ENCODE peak calls at places on chromosomes 2 and 18, in four cellular contexts. One of them, this sample, is unnamed.

GRCh38 chr2:168097431-168097830 is 150.0 kb downstream of the STK39 start:
- DNase-seq in endothelial cell of umbilical vein: no peak
- DNase-seq in astrocyte: no peak
- DNase-seq in mammary epithelial cell: peak; percentile 97
- DNase-seq in this sample: no peak

GRCh38 chr18:21257383-21257782 is 15.4 kb downstream of the GREB1L start:
- DNase-seq in astrocyte: peak; percentile 76
- DNase-seq in mammary epithelial cell: no peak
- DNase-seq in endothelial cell of umbilical vein: no peak
- DNase-seq in this sample: peak; percentile 26

GRCh38 chr2:109009920-109010610 is 21.0 kb upstream of the EDAR start:
- DNase-seq in mammary epithelial cell: no peak
- DNase-seq in astrocyte: peak; percentile 53
- DNase-seq in endothelial cell of umbilical vein: no peak
- DNase-seq in this sample: peak; percentile 21

GRCh38 chr2:239293450-239294430 is 107.1 kb downstream of the HDAC4 start:
- DNase-seq in mammary epithelial cell: no peak
- DNase-seq in endothelial cell of umbilical vein: no peak
- DNase-seq in astrocyte: no peak
- DNase-seq in this sample: no peak

GRCh38 chr18:23365602-23366001 is 87.5 kb upstream of the RIOK3 start:
- DNase-seq in endothelial cell of umbilical vein: no peak
- DNase-seq in astrocyte: peak; percentile 67
- DNase-seq in mammary epithelial cell: no peak
- DNase-seq in this sample: no peak

GRCh38 chr2:186059096-186059495 is 320.5 kb downstream of the FSIP2 start:
- DNase-seq in astrocyte: no peak
- DNase-seq in mammary epithelial cell: no peak
- DNase-seq in endothelial cell of umbilical vein: peak; percentile 44
- DNase-seq in this sample: peak; percentile 47

GRCh38 chr2:86396304-86396785 is 44.8 kb upstream of the KDM3A start:
- DNase-seq in endothelial cell of umbilical vein: peak; percentile 24
- DNase-seq in astrocyte: peak; percentile 24
- DNase-seq in mammary epithelial cell: peak; percentile 30
- DNase-seq in this sample: peak; percentile 65

GRCh38 chr2:62529758-62530157 is 23.8 kb upstream of the TMEM17 start:
- DNase-seq in mammary epithelial cell: no peak
- DNase-seq in endothelial cell of umbilical vein: no peak
- DNase-seq in astrocyte: no peak
- DNase-seq in this sample: no peak

GRCh38 chr2:25851740-25852503 is 26.4 kb downstream of the ASXL2 start:
- DNase-seq in endothelial cell of umbilical vein: peak; percentile 81
- DNase-seq in mammary epithelial cell: peak; percentile 70
- DNase-seq in astrocyte: peak; percentile 91
- DNase-seq in this sample: peak; percentile 87

GRCh38 chr2:84257871-84258270 is 201.2 kb downstream of the SUCLG1 start:
- DNase-seq in astrocyte: no peak
- DNase-seq in endothelial cell of umbilical vein: no peak
- DNase-seq in mammary epithelial cell: peak; percentile 28
- DNase-seq in this sample: peak; percentile 25

GRCh38 chr2:178005756-178006155 is 66.8 kb downstream of the PDE11A start:
- DNase-seq in astrocyte: peak; percentile 5
- DNase-seq in endothelial cell of umbilical vein: no peak
- DNase-seq in mammary epithelial cell: no peak
- DNase-seq in this sample: no peak

GRCh38 chr2:19369341-19369955 is 11.0 kb upstream of the OSR1 start:
- DNase-seq in endothelial cell of umbilical vein: no peak
- DNase-seq in mammary epithelial cell: peak; percentile 51
- DNase-seq in astrocyte: no peak
- DNase-seq in this sample: peak; percentile 68

GRCh38 chr2:152623076-152623740 is 94.1 kb downstream of the PRPF40A start:
- DNase-seq in endothelial cell of umbilical vein: no peak
- DNase-seq in astrocyte: no peak
- DNase-seq in mammary epithelial cell: no peak
- DNase-seq in this sample: no peak

GRCh38 chr2:172372436-172372835 is 55.0 kb upstream of the ITGA6 start:
- DNase-seq in astrocyte: no peak
- DNase-seq in mammary epithelial cell: peak; percentile 84
- DNase-seq in endothelial cell of umbilical vein: no peak
- DNase-seq in this sample: no peak

GRCh38 chr18:44958450-44958849 is 277.8 kb downstream of the SETBP1 start:
- DNase-seq in mammary epithelial cell: peak; percentile 68
- DNase-seq in endothelial cell of umbilical vein: no peak
- DNase-seq in astrocyte: peak; percentile 28
- DNase-seq in this sample: peak; percentile 56

GRCh38 chr18:22641973-22642372 is 224.3 kb upstream of the CTAGE1 start:
- DNase-seq in astrocyte: no peak
- DNase-seq in mammary epithelial cell: no peak
- DNase-seq in endothelial cell of umbilical vein: no peak
- DNase-seq in this sample: no peak

GRCh38 chr2:217756375-217757107 is 246.3 kb downstream of the TNS1 start:
- DNase-seq in astrocyte: peak; percentile 32
- DNase-seq in mammary epithelial cell: no peak
- DNase-seq in endothelial cell of umbilical vein: peak; percentile 42
- DNase-seq in this sample: peak; percentile 58

GRCh38 chr2:230866704-230867561 is 2.2 kb downstream of the ITM2C start:
- DNase-seq in mammary epithelial cell: no peak
- DNase-seq in endothelial cell of umbilical vein: peak; percentile 13
- DNase-seq in astrocyte: no peak
- DNase-seq in this sample: peak; percentile 26

GRCh38 chr2:108587621-108588020 is 53.4 kb downstream of the LIMS1 start:
- DNase-seq in endothelial cell of umbilical vein: peak; percentile 90
- DNase-seq in astrocyte: peak; percentile 93
- DNase-seq in mammary epithelial cell: peak; percentile 70
- DNase-seq in this sample: peak; percentile 72

GRCh38 chr2:148014616-148015015 is 5.9 kb downstream of the ORC4 start:
- DNase-seq in endothelial cell of umbilical vein: no peak
- DNase-seq in mammary epithelial cell: no peak
- DNase-seq in astrocyte: no peak
- DNase-seq in this sample: no peak

GRCh38 chr2:180004731-180005130 is 2.4 kb downstream of the CWC22 start:
- DNase-seq in mammary epithelial cell: no peak
- DNase-seq in endothelial cell of umbilical vein: no peak
- DNase-seq in astrocyte: peak; percentile 24
- DNase-seq in this sample: no peak

GRCh38 chr2:161136194-161136593 is 24.0 kb upstream of the TANK start:
- DNase-seq in mammary epithelial cell: no peak
- DNase-seq in endothelial cell of umbilical vein: no peak
- DNase-seq in astrocyte: no peak
- DNase-seq in this sample: no peak

GRCh38 chr2:204315236-204315662 is 230.0 kb upstream of the PARD3B start:
- DNase-seq in astrocyte: peak; percentile 84
- DNase-seq in endothelial cell of umbilical vein: no peak
- DNase-seq in mammary epithelial cell: no peak
- DNase-seq in this sample: no peak

GRCh38 chr2:78118037-78118436 is 595.9 kb upstream of the LRRTM4 start:
- DNase-seq in astrocyte: no peak
- DNase-seq in mammary epithelial cell: no peak
- DNase-seq in endothelial cell of umbilical vein: no peak
- DNase-seq in this sample: no peak

GRCh38 chr2:82803307-82803706 is 1655.8 kb downstream of the SUCLG1 start:
- DNase-seq in endothelial cell of umbilical vein: no peak
- DNase-seq in mammary epithelial cell: no peak
- DNase-seq in astrocyte: no peak
- DNase-seq in this sample: no peak

GRCh38 chr18:53887447-53887846 is 337.0 kb downstream of the MBD2 start:
- DNase-seq in astrocyte: peak; percentile 30
- DNase-seq in mammary epithelial cell: no peak
- DNase-seq in endothelial cell of umbilical vein: no peak
- DNase-seq in this sample: no peak

GRCh38 chr2:165699931-165700330 is 94.1 kb downstream of the GALNT3 start:
- DNase-seq in endothelial cell of umbilical vein: no peak
- DNase-seq in astrocyte: no peak
- DNase-seq in mammary epithelial cell: no peak
- DNase-seq in this sample: no peak

GRCh38 chr2:179336782-179337534 is 72.3 kb upstream of the SESTD1 start:
- DNase-seq in mammary epithelial cell: no peak
- DNase-seq in endothelial cell of umbilical vein: no peak
- DNase-seq in astrocyte: peak; percentile 27
- DNase-seq in this sample: peak; percentile 68

GRCh38 chr2:82320296-82320695 is 2015.7 kb upstream of the LRRTM1 start:
- DNase-seq in endothelial cell of umbilical vein: no peak
- DNase-seq in mammary epithelial cell: no peak
- DNase-seq in astrocyte: no peak
- DNase-seq in this sample: no peak

GRCh38 chr2:118016911-118017310 is 3.0 kb upstream of the CCDC93 start:
- DNase-seq in astrocyte: no peak
- DNase-seq in mammary epithelial cell: no peak
- DNase-seq in endothelial cell of umbilical vein: no peak
- DNase-seq in this sample: no peak

GRCh38 chr2:160140471-160140870 is 59.6 kb downstream of the ITGB6 start:
- DNase-seq in mammary epithelial cell: no peak
- DNase-seq in astrocyte: peak; percentile 12
- DNase-seq in endothelial cell of umbilical vein: no peak
- DNase-seq in this sample: no peak

GRCh38 chr2:153870308-153870707 is 1.4 kb upstream of the GALNT13 start:
- DNase-seq in endothelial cell of umbilical vein: no peak
- DNase-seq in mammary epithelial cell: no peak
- DNase-seq in astrocyte: no peak
- DNase-seq in this sample: no peak

GRCh38 chr2:97743913-97744312 is 30.5 kb downstream of the ZAP70 start:
- DNase-seq in mammary epithelial cell: no peak
- DNase-seq in endothelial cell of umbilical vein: no peak
- DNase-seq in astrocyte: no peak
- DNase-seq in this sample: no peak
- H3K4me2 ChIP-seq in mammary epithelial cell: no peak overlapping the region
- H3K4me2 ChIP-seq in endothelial cell of umbilical vein: no peak overlapping the region
- H3K4me2 ChIP-seq in astrocyte: no peak overlapping the region
- H3K4me2 ChIP-seq in this sample: no peak overlapping the region

GRCh38 chr18:11148655-11149440 is 521 bp downstream of the PIEZO2 start:
- DNase-seq in astrocyte: no peak
- DNase-seq in endothelial cell of umbilical vein: no peak
- DNase-seq in mammary epithelial cell: no peak
- DNase-seq in this sample: no peak
- TF ChIP-seq EZH2 in astrocyte: peak; percentile 54
- TF ChIP-seq EZH2 in endothelial cell of umbilical vein: peak; percentile 49
- TF ChIP-seq EZH2 in mammary epithelial cell: no peak
- TF ChIP-seq EZH2 in this sample: no peak

GRCh38 chr2:57943271-57943670 is 103.3 kb upstream of the VRK2 start:
- DNase-seq in endothelial cell of umbilical vein: no peak
- DNase-seq in mammary epithelial cell: no peak
- DNase-seq in astrocyte: peak; percentile 3
- DNase-seq in this sample: peak; percentile 2
- H2AFZ ChIP-seq in endothelial cell of umbilical vein: no peak overlapping the region
- H2AFZ ChIP-seq in mammary epithelial cell: no peak overlapping the region
- H2AFZ ChIP-seq in astrocyte: no peak overlapping the region
- H2AFZ ChIP-seq in this sample: no peak overlapping the region

GRCh38 chr2:33411765-33412164 is 64.7 kb upstream of the RASGRP3 start:
- DNase-seq in mammary epithelial cell: no peak
- DNase-seq in endothelial cell of umbilical vein: no peak
- DNase-seq in astrocyte: peak; percentile 63
- DNase-seq in this sample: peak; percentile 30
- H3K4me2 ChIP-seq in mammary epithelial cell: no peak overlapping the region
- H3K4me2 ChIP-seq in endothelial cell of umbilical vein: no peak overlapping the region
- H3K4me2 ChIP-seq in astrocyte: no peak overlapping the region
- H3K4me2 ChIP-seq in this sample: no peak overlapping the region

DNA sequence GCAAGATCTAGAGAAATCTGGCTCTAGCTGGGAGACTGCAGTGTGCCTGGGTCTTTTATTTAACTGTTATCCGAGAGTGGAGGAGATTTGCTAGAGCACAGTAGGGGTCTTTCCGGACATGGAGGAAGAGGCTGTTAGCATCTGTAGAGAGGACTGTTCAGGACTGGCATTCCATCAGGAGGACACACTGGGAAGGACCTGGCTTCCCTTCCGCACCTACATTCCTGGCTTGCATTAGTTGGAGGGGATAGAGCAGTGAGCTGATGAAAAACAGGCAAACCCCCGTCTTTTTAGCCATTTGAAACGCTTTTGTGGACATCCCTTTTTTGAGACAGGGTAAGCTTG is 874 bp upstream of the PIEZO2 start:
- DNase-seq in endothelial cell of umbilical vein: no peak
- DNase-seq in astrocyte: no peak
- DNase-seq in mammary epithelial cell: no peak
- DNase-seq in this sample: no peak
- TF ChIP-seq EZH2 in endothelial cell of umbilical vein: no peak
- TF ChIP-seq EZH2 in astrocyte: no peak
- TF ChIP-seq EZH2 in mammary epithelial cell: no peak
- TF ChIP-seq EZH2 in this sample: no peak

GRCh38 chr18:63028380-63028779 is 291.2 kb downstream of the BCL2 start:
- DNase-seq in endothelial cell of umbilical vein: no peak
- DNase-seq in astrocyte: no peak
- DNase-seq in mammary epithelial cell: no peak
- DNase-seq in this sample: no peak

GRCh38 chr18:63022429-63023022 is 297.0 kb downstream of the BCL2 start:
- DNase-seq in astrocyte: no peak
- DNase-seq in endothelial cell of umbilical vein: no peak
- DNase-seq in mammary epithelial cell: no peak
- DNase-seq in this sample: no peak

GRCh38 chr18:63025251-63025710 is 294.3 kb downstream of the BCL2 start:
- DNase-seq in endothelial cell of umbilical vein: no peak
- DNase-seq in astrocyte: no peak
- DNase-seq in mammary epithelial cell: peak; percentile 3
- DNase-seq in this sample: peak; percentile 36
- H2AFZ ChIP-seq in endothelial cell of umbilical vein: no peak overlapping the region
- H2AFZ ChIP-seq in astrocyte: no peak overlapping the region
- H2AFZ ChIP-seq in mammary epithelial cell: peak overlapping the region; percentile 3
- H2AFZ ChIP-seq in this sample: no peak overlapping the region

This sample was measured in PC-3.